ENCODE peak calls at places on chromosomes 11 and 22, in seven cellular contexts. V is hippocampal formation; E is right lobe of liver; G is Kasumi-1; C is AML-193; O is effector memory CD4-positive, alpha-beta T cell; B is neural progenitor cell. L is an unnamed sample.

GRCh38 chr11:120598517-120599209 is 87.1 kb downstream of the GRIK4 start:
- DNase-seq in V (no peak), E (no peak), G (no peak), C (no peak), O (no peak), B (no peak), L (no peak)

GRCh38 chr22:28246392-28246791 is 327.3 kb upstream of the PITPNB start:
- DNase-seq in V (no peak), E (no peak), G (no peak), C (no peak), O (no peak), B (no peak), L (peak; percentile 37)

GRCh38 chr11:44726278-44727113 is at the start of gene TSPAN18:
- DNase-seq in V (no peak), E (no peak), G (no peak), C (no peak), O (peak; percentile 45), B (peak; percentile 90), L (peak; percentile 29)

GRCh38 chr11:128595221-128595620 is 7.9 kb upstream of the ETS1 start:
- DNase-seq in V (no peak), E (no peak), G (no peak), C (no peak), O (no peak), B (no peak), L (no peak)

GRCh38 chr11:1084561-1085439 is 10.1 kb downstream of the MUC2 start:
- DNase-seq in V (no peak), E (peak; percentile 42), G (no peak), C (no peak), O (no peak), B (no peak), L (no peak)

GRCh38 chr11:10273738-10274137 is 20.3 kb downstream of the SBF2 start:
- DNase-seq in V (no peak), E (no peak), G (no peak), C (no peak), O (no peak), B (no peak), L (no peak)

GRCh38 chr11:94652735-94653284 is 85.6 kb downstream of the PIWIL4 start:
- DNase-seq in V (no peak), E (no peak), G (no peak), C (no peak), O (no peak), B (no peak), L (no peak)

GRCh38 chr11:33718441-33718840 is 17.8 kb downstream of the CD59 start:
- DNase-seq in V (no peak), E (no peak), G (no peak), C (no peak), O (no peak), B (no peak), L (no peak)

GRCh38 chr11:84103096-84103495 is 816.9 kb upstream of the CCDC90B start:
- DNase-seq in V (peak; percentile 73), E (no peak), G (no peak), C (no peak), O (no peak), B (peak; percentile 87), L (no peak)

GRCh38 chr22:20503816-20504215 is 3.6 kb upstream of the MED15 start:
- DNase-seq in V (no peak), E (no peak), G (no peak), C (no peak), O (no peak), B (no peak), L (no peak)

GRCh38 chr11:123253909-123254308 is 58.9 kb upstream of the CLMP start:
- DNase-seq in V (no peak), E (no peak), G (no peak), C (no peak), O (no peak), B (no peak), L (peak; percentile 64)

GRCh38 chr11:44030276-44030932 is 17.4 kb upstream of the ACCSL start:
- DNase-seq in V (no peak), E (no peak), G (no peak), C (no peak), O (no peak), B (peak; percentile 78), L (peak; percentile 47)